ENCODE peak calls at places on chromosome 1, in seven cellular contexts. A is keratinocyte; W is left ventricle myocardium inferior; N is CD8-positive, alpha-beta T cell; E is mammary epithelial cell; Z is uterus; K is IMR-90. R is an unnamed sample.

GRCh38 chr1:113538225-113538624 is 147.9 kb downstream of the MAGI3 start:
- DNase-seq in A (peak; percentile 28), W (no peak), E (peak; percentile 84), K (no peak), Z (no peak), N (no peak), R (no peak)

GRCh38 chr1:3463013-3463385 is 8.5 kb downstream of the ARHGEF16 start:
- DNase-seq in A (no peak), Z (no peak), K (no peak), N (no peak), E (no peak), W (no peak), R (no peak)

GRCh38 chr1:64195089-64195410 is 8.4 kb upstream of the UBE2U start:
- DNase-seq in E (no peak), A (no peak), N (no peak), K (no peak), W (no peak), Z (no peak), R (no peak)

GRCh38 chr1:182340233-182341058 is 51.1 kb downstream of the GLUL start:
- DNase-seq in N (no peak), A (no peak), W (no peak), Z (peak; percentile 35), K (no peak), E (no peak), R (no peak)

GRCh38 chr1:18539171-18539570 is 58.4 kb downstream of the KLHDC7A start:
- DNase-seq in E (no peak), K (no peak), W (no peak), Z (no peak), A (no peak), N (no peak), R (no peak)

GRCh38 chr1:59159557-59160203 is 137.2 kb upstream of the FGGY start:
- DNase-seq in W (no peak), A (no peak), Z (no peak), E (no peak), K (no peak), N (no peak), R (no peak)

GRCh38 chr1:180229483-180230415 is at the start of gene LHX4:
- DNase-seq in Z (peak; percentile 29), W (no peak), A (no peak), N (no peak), E (peak; percentile 43), K (no peak), R (no peak)

GRCh38 chr1:196209983-196210382 is 398.3 kb downstream of the KCNT2 start:
- DNase-seq in A (no peak), W (no peak), N (no peak), E (no peak), Z (no peak), K (no peak), R (no peak)

GRCh38 chr1:245353411-245353810 is 198.6 kb downstream of the KIF26B start:
- DNase-seq in K (no peak), E (no peak), W (no peak), Z (no peak), N (no peak), A (no peak), R (no peak)

GRCh38 chr1:147673816-147674215 is 3.5 kb upstream of the ACP6 start:
- DNase-seq in W (no peak), Z (no peak), A (no peak), N (no peak), E (no peak), K (no peak), R (no peak)

GRCh38 chr1:202165267-202165941 is 5.0 kb upstream of the PTPN7 start:
- DNase-seq in N (no peak), Z (no peak), K (no peak), E (no peak), A (no peak), W (no peak), R (no peak)

GRCh38 chr1:181089777-181090505 is 1.4 kb downstream of the IER5 start:
- DNase-seq in E (peak; percentile 87), K (peak; percentile 65), N (peak; percentile 70), W (peak; percentile 72), Z (peak; percentile 84), A (no peak), R (no peak)

GRCh38 chr1:200028586-200029034 is 1.1 kb downstream of the NR5A2 start:
- DNase-seq in E (no peak), W (no peak), Z (no peak), K (no peak), N (no peak), A (no peak), R (no peak)

GRCh38 chr1:116125761-116126160 is 14.6 kb downstream of the MAB21L3 start:
- DNase-seq in W (no peak), K (no peak), A (no peak), N (no peak), E (no peak), Z (no peak), R (no peak)

GRCh38 chr1:21904725-21905520 is 32.2 kb downstream of the HSPG2 start:
- DNase-seq in Z (peak; percentile 85), K (peak; percentile 90), E (peak; percentile 91), A (peak; percentile 69), W (peak; percentile 61), N (no peak), R (peak; percentile 90)

GRCh38 chr1:246750752-246751151 is 26.5 kb downstream of the SCCPDH start:
- DNase-seq in E (no peak), A (no peak), W (no peak), K (no peak), N (no peak), Z (no peak), R (no peak)

GRCh38 chr1:116508984-116509980 is 61.5 kb downstream of the CD58 start:
- DNase-seq in A (peak; percentile 78), Z (no peak), K (peak; percentile 84), W (no peak), E (peak; percentile 94), N (no peak), R (peak; percentile 74)

GRCh38 chr1:203170625-203171330 is 4.8 kb downstream of the MYBPH start:
- DNase-seq in N (no peak), K (peak; percentile 22), W (no peak), E (no peak), A (no peak), Z (no peak), R (no peak)

GRCh38 chr1:41791667-41792484 is 126.8 kb downstream of the HIVEP3 start:
- DNase-seq in Z (no peak), N (no peak), W (no peak), A (no peak), E (no peak), K (no peak), R (no peak)

GRCh38 chr1:211344335-211344664 is 17.7 kb downstream of the TRAF5 start:
- DNase-seq in K (peak; percentile 32), W (no peak), Z (no peak), E (no peak), A (no peak), N (no peak), R (no peak)

GRCh38 chr1:174877208-174877673 is 122.5 kb upstream of the CACYBP start:
- DNase-seq in N (no peak), Z (no peak), W (no peak), E (no peak), K (no peak), A (no peak), R (no peak)

GRCh38 chr1:16996845-16997244 is 14.9 kb downstream of the ATP13A2 start:
- DNase-seq in A (no peak), Z (no peak), W (no peak), E (no peak), K (no peak), N (no peak), R (no peak)

GRCh38 chr1:16992675-16993074 is 12.3 kb upstream of the MFAP2 start:
- DNase-seq in Z (no peak), W (no peak), E (no peak), K (no peak), N (no peak), A (no peak), R (no peak)

GRCh38 chr1:16991571-16991970 is 11.2 kb upstream of the MFAP2 start:
- DNase-seq in E (no peak), Z (no peak), K (no peak), A (no peak), W (no peak), N (no peak), R (no peak)

GRCh38 chr1:16992102-16992501 is 11.7 kb upstream of the MFAP2 start:
- DNase-seq in A (no peak), W (no peak), N (no peak), K (no peak), E (no peak), Z (no peak), R (no peak)

GRCh38 chr1:16993521-16994038 is 13.2 kb upstream of the MFAP2 start:
- DNase-seq in E (no peak), A (no peak), W (no peak), K (no peak), Z (no peak), N (no peak), R (no peak)
- H3K36me3 ChIP-seq in E (peaks cover 4% of the 10 kb centered on the region), A (peaks cover 14% of the 10 kb centered on the region), W (peaks cover 69% of the 10 kb centered on the region), K (peaks cover 3% of the 10 kb centered on the region), Z (no peaks in the 10 kb centered on the region), N (no peaks in the 10 kb centered on the region), R (no peaks in the 10 kb centered on the region)

GRCh38 chr1:117616967-117617366 is 11.1 kb downstream of the TENT5C start:
- DNase-seq in E (no peak), N (no peak), W (no peak), Z (no peak), A (no peak), K (no peak), R (no peak)
- H3K27me3 ChIP-seq in E (no peaks in the 10 kb centered on the region), N (no peaks in the 10 kb centered on the region), W (no peaks in the 10 kb centered on the region), Z (no peaks in the 10 kb centered on the region), A (no peaks in the 10 kb centered on the region), K (no peaks in the 10 kb centered on the region), R (no peaks in the 10 kb centered on the region)

DNA sequence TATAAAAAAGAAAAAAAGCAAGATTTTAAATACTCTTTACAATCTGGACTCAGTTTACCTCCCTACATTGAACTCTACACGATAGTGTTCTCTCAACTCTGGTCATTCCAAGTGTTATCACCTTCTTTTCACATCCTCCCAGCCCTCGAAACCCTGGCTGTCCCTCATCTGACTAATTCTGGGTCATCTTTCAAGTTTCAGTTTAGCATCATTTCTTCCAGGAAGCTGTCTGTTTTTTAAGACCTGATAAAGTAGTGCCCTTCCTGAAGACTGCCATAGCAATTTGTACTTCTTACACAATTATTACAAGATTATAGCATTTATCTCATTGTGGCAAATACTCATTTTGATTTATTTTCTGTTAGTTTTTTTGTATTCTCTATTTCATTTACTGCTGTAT is 1.2 kb downstream of the ALG14 start:
- DNase-seq in E (no peak), W (no peak), Z (no peak), N (no peak), A (no peak), K (no peak), R (no peak)
- H3K4me3 ChIP-seq in E (peak overlapping the region; percentile 66), W (peak overlapping the region; percentile 75), Z (peak overlapping the region; percentile 77), N (no peak overlapping the region), A (no peak overlapping the region), K (no peak overlapping the region), R (no peak overlapping the region)

GRCh38 chr1:42966688-42967609 is 8.3 kb upstream of the SLC2A1 start:
- DNase-seq in N (no peak), W (no peak), Z (no peak), K (peak; percentile 96), E (peak; percentile 100), A (peak; percentile 95), R (peak; percentile 96)

GRCh38 chr1:42971848-42972291 is 13.2 kb upstream of the SLC2A1 start:
- DNase-seq in N (no peak), W (no peak), A (no peak), Z (no peak), E (no peak), K (peak; percentile 94), R (no peak)

GRCh38 chr1:42973304-42973703 is 14.6 kb upstream of the SLC2A1 start:
- DNase-seq in K (no peak), A (no peak), Z (no peak), E (no peak), N (no peak), W (peak; percentile 36), R (no peak)

GRCh38 chr1:42968654-42969053 is 10.0 kb upstream of the SLC2A1 start:
- DNase-seq in W (no peak), K (no peak), E (no peak), N (no peak), Z (no peak), A (no peak), R (no peak)

GRCh38 chr1:42970143-42970542 is 11.5 kb upstream of the SLC2A1 start:
- DNase-seq in N (no peak), A (no peak), E (no peak), K (no peak), Z (no peak), W (no peak), R (no peak)
- H3K36me3 ChIP-seq in N (no peaks in the 10 kb centered on the region), A (no peaks in the 10 kb centered on the region), E (no peaks in the 10 kb centered on the region), K (peaks cover 7% of the 10 kb centered on the region), Z (no peaks in the 10 kb centered on the region), W (no peaks in the 10 kb centered on the region), R (peaks cover 1% of the 10 kb centered on the region)

R was measured in kidney epithelial cell.